ENCODE peak calls at places on chromosome 3, in ten cellular contexts. One of them, this sample, is unnamed.

GRCh38 chr3:36063992-36064391 is 316.3 kb upstream of the STAC start:
- DNase-seq in mesenchymal stem cell: no peak
- DNase-seq in CD8-positive, alpha-beta T cell: no peak
- DNase-seq in uterus: no peak
- DNase-seq in heart left ventricle: no peak
- DNase-seq in SK-N-SH: no peak
- DNase-seq in GM23338: no peak
- DNase-seq in HepG2: no peak
- DNase-seq in A673: no peak
- DNase-seq in PC-9: no peak
- DNase-seq in this sample: no peak

GRCh38 chr3:101824691-101825090 is 24.6 kb upstream of the NFKBIZ start:
- DNase-seq in heart left ventricle: no peak
- DNase-seq in PC-9: no peak
- DNase-seq in uterus: no peak
- DNase-seq in A673: peak; percentile 40
- DNase-seq in HepG2: no peak
- DNase-seq in CD8-positive, alpha-beta T cell: no peak
- DNase-seq in SK-N-SH: no peak
- DNase-seq in GM23338: no peak
- DNase-seq in mesenchymal stem cell: no peak
- DNase-seq in this sample: no peak

GRCh38 chr3:13884851-13885703 is 5.2 kb upstream of the WNT7A start:
- DNase-seq in heart left ventricle: peak; percentile 1
- DNase-seq in HepG2: peak; percentile 36
- DNase-seq in A673: no peak
- DNase-seq in uterus: no peak
- DNase-seq in CD8-positive, alpha-beta T cell: peak; percentile 79
- DNase-seq in mesenchymal stem cell: no peak
- DNase-seq in SK-N-SH: peak; percentile 72
- DNase-seq in GM23338: peak; percentile 81
- DNase-seq in PC-9: peak; percentile 49
- DNase-seq in this sample: no peak

GRCh38 chr3:117512975-117513374 is 803.4 kb downstream of the TUSC7 start:
- DNase-seq in uterus: no peak
- DNase-seq in HepG2: no peak
- DNase-seq in PC-9: no peak
- DNase-seq in SK-N-SH: no peak
- DNase-seq in CD8-positive, alpha-beta T cell: no peak
- DNase-seq in A673: no peak
- DNase-seq in mesenchymal stem cell: no peak
- DNase-seq in heart left ventricle: no peak
- DNase-seq in GM23338: no peak
- DNase-seq in this sample: no peak

GRCh38 chr3:49295489-49296058 is 18.5 kb upstream of the C3orf62 start:
- DNase-seq in heart left ventricle: no peak
- DNase-seq in SK-N-SH: peak; percentile 67
- DNase-seq in PC-9: peak; percentile 36
- DNase-seq in HepG2: peak; percentile 35
- DNase-seq in uterus: peak; percentile 29
- DNase-seq in CD8-positive, alpha-beta T cell: peak; percentile 32
- DNase-seq in mesenchymal stem cell: peak; percentile 51
- DNase-seq in A673: peak; percentile 37
- DNase-seq in GM23338: peak; percentile 60
- DNase-seq in this sample: no peak

GRCh38 chr3:177633671-177634207 is 436.5 kb upstream of the TBL1XR1 start:
- DNase-seq in GM23338: no peak
- DNase-seq in uterus: no peak
- DNase-seq in HepG2: no peak
- DNase-seq in CD8-positive, alpha-beta T cell: no peak
- DNase-seq in SK-N-SH: no peak
- DNase-seq in PC-9: no peak
- DNase-seq in A673: no peak
- DNase-seq in mesenchymal stem cell: peak; percentile 66
- DNase-seq in heart left ventricle: no peak
- DNase-seq in this sample: no peak

GRCh38 chr3:43996379-43997301 is 245.0 kb upstream of the TOPAZ1 start:
- DNase-seq in GM23338: peak; percentile 76
- DNase-seq in HepG2: no peak
- DNase-seq in heart left ventricle: no peak
- DNase-seq in SK-N-SH: no peak
- DNase-seq in PC-9: peak; percentile 65
- DNase-seq in A673: peak; percentile 62
- DNase-seq in CD8-positive, alpha-beta T cell: no peak
- DNase-seq in uterus: no peak
- DNase-seq in mesenchymal stem cell: peak; percentile 20
- DNase-seq in this sample: no peak

GRCh38 chr3:8822141-8822540 is 52.7 kb upstream of the OXTR start:
- DNase-seq in CD8-positive, alpha-beta T cell: no peak
- DNase-seq in A673: no peak
- DNase-seq in PC-9: peak; percentile 40
- DNase-seq in GM23338: no peak
- DNase-seq in HepG2: no peak
- DNase-seq in uterus: no peak
- DNase-seq in heart left ventricle: no peak
- DNase-seq in mesenchymal stem cell: peak; percentile 31
- DNase-seq in SK-N-SH: no peak
- DNase-seq in this sample: no peak

GRCh38 chr3:170233532-170233931 is 11.3 kb downstream of the PRKCI start:
- DNase-seq in heart left ventricle: no peak
- DNase-seq in CD8-positive, alpha-beta T cell: no peak
- DNase-seq in uterus: no peak
- DNase-seq in A673: peak; percentile 15
- DNase-seq in HepG2: peak; percentile 5
- DNase-seq in PC-9: peak; percentile 91
- DNase-seq in SK-N-SH: no peak
- DNase-seq in GM23338: no peak
- DNase-seq in mesenchymal stem cell: peak; percentile 85
- DNase-seq in this sample: no peak

GRCh38 chr3:19934098-19934566 is at the start of gene EFHB:
- DNase-seq in A673: peak; percentile 27
- DNase-seq in PC-9: no peak
- DNase-seq in mesenchymal stem cell: peak; percentile 70
- DNase-seq in CD8-positive, alpha-beta T cell: no peak
- DNase-seq in SK-N-SH: peak; percentile 59
- DNase-seq in heart left ventricle: no peak
- DNase-seq in uterus: no peak
- DNase-seq in HepG2: peak; percentile 39
- DNase-seq in GM23338: peak; percentile 96
- DNase-seq in this sample: no peak

GRCh38 chr3:179720196-179720595 is 67.4 kb downstream of the USP13 start:
- DNase-seq in PC-9: no peak
- DNase-seq in HepG2: no peak
- DNase-seq in mesenchymal stem cell: no peak
- DNase-seq in uterus: no peak
- DNase-seq in GM23338: no peak
- DNase-seq in CD8-positive, alpha-beta T cell: no peak
- DNase-seq in SK-N-SH: no peak
- DNase-seq in heart left ventricle: no peak
- DNase-seq in A673: no peak
- DNase-seq in this sample: no peak

GRCh38 chr3:179179979-179180758 is 32.0 kb downstream of the PIK3CA start:
- DNase-seq in A673: peak; percentile 40
- DNase-seq in CD8-positive, alpha-beta T cell: no peak
- DNase-seq in mesenchymal stem cell: peak; percentile 55
- DNase-seq in SK-N-SH: no peak
- DNase-seq in HepG2: no peak
- DNase-seq in GM23338: no peak
- DNase-seq in uterus: no peak
- DNase-seq in heart left ventricle: no peak
- DNase-seq in PC-9: peak; percentile 58
- DNase-seq in this sample: no peak

GRCh38 chr3:42961633-42962032 is 17.5 kb upstream of the GASK1A start:
- DNase-seq in HepG2: peak; percentile 42
- DNase-seq in SK-N-SH: peak; percentile 65
- DNase-seq in GM23338: peak; percentile 84
- DNase-seq in A673: peak; percentile 35
- DNase-seq in CD8-positive, alpha-beta T cell: peak; percentile 26
- DNase-seq in PC-9: no peak
- DNase-seq in heart left ventricle: peak; percentile 16
- DNase-seq in uterus: peak; percentile 69
- DNase-seq in mesenchymal stem cell: peak; percentile 57
- DNase-seq in this sample: peak; percentile 29

GRCh38 chr3:67127254-67127653 is 129.1 kb downstream of the KBTBD8 start:
- DNase-seq in GM23338: peak; percentile 30
- DNase-seq in SK-N-SH: no peak
- DNase-seq in mesenchymal stem cell: no peak
- DNase-seq in A673: no peak
- DNase-seq in uterus: no peak
- DNase-seq in HepG2: no peak
- DNase-seq in heart left ventricle: no peak
- DNase-seq in PC-9: no peak
- DNase-seq in CD8-positive, alpha-beta T cell: no peak
- DNase-seq in this sample: no peak

GRCh38 chr3:183149915-183150825 is 12.4 kb downstream of the LAMP3 start:
- DNase-seq in A673: peak; percentile 11
- DNase-seq in PC-9: peak; percentile 32
- DNase-seq in GM23338: peak; percentile 12
- DNase-seq in CD8-positive, alpha-beta T cell: no peak
- DNase-seq in uterus: no peak
- DNase-seq in SK-N-SH: no peak
- DNase-seq in HepG2: no peak
- DNase-seq in heart left ventricle: no peak
- DNase-seq in mesenchymal stem cell: no peak
- DNase-seq in this sample: no peak

GRCh38 chr3:59127071-59127470 is 77.2 kb upstream of the CFAP20DC start:
- DNase-seq in CD8-positive, alpha-beta T cell: no peak
- DNase-seq in GM23338: no peak
- DNase-seq in PC-9: no peak
- DNase-seq in A673: peak; percentile 37
- DNase-seq in mesenchymal stem cell: peak; percentile 73
- DNase-seq in SK-N-SH: peak; percentile 21
- DNase-seq in HepG2: no peak
- DNase-seq in uterus: no peak
- DNase-seq in heart left ventricle: no peak
- DNase-seq in this sample: no peak

GRCh38 chr3:137294139-137294538 is 336.4 kb downstream of the IL20RB start:
- DNase-seq in uterus: no peak
- DNase-seq in heart left ventricle: no peak
- DNase-seq in A673: no peak
- DNase-seq in HepG2: no peak
- DNase-seq in GM23338: peak; percentile 12
- DNase-seq in SK-N-SH: no peak
- DNase-seq in CD8-positive, alpha-beta T cell: no peak
- DNase-seq in mesenchymal stem cell: no peak
- DNase-seq in PC-9: no peak
- DNase-seq in this sample: no peak

GRCh38 chr3:66923991-66924390 is 74.1 kb upstream of the KBTBD8 start:
- DNase-seq in SK-N-SH: no peak
- DNase-seq in heart left ventricle: no peak
- DNase-seq in PC-9: no peak
- DNase-seq in CD8-positive, alpha-beta T cell: no peak
- DNase-seq in uterus: no peak
- DNase-seq in HepG2: no peak
- DNase-seq in A673: no peak
- DNase-seq in GM23338: no peak
- DNase-seq in mesenchymal stem cell: no peak
- DNase-seq in this sample: no peak

DNA sequence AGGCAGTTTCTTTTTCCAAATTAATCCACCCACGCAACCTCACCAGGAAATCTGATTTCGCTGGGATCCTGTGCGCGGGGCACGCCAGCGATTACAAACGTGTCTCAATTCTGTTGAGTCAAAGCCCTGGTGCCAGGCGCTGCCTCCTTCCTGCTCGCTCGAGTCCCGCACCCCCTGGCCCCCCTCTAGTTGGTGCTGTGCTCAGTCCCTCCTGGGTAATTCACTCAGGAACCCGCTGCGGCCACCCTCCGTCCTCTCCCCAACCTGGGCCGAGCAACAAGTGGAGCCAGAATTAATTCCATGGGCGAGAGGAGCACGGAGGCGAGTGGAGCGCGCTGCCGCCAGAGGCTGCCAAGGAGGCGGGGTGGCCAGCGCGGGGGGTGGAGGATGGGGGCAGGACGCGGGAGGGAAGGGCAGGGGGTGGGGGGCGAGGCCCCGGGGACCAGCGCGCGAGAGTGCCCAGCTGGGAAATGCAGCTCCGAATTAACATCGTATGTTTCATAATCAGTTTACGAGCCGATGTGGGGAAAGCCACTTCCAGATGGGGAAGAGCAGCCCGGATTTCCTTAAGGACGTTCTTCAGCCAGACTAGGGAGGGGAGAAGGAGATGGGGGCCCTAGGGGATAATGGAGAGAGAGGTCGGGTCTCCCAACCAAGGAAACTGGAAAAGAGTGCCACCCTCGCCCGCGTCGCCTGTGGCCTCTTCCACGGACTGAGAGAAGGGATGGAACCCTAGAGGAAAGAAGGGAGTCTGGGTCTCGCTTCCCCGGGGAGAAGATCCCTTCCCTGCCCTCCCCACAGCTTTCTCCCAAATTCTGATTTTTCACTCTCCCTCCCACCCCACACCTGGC is 5.8 kb downstream of the WNT5A start:
- DNase-seq in heart left ventricle: no peak
- DNase-seq in GM23338: peak; percentile 48
- DNase-seq in SK-N-SH: peak; percentile 83
- DNase-seq in HepG2: no peak
- DNase-seq in PC-9: no peak
- DNase-seq in mesenchymal stem cell: peak; percentile 86
- DNase-seq in A673: peak; percentile 42
- DNase-seq in uterus: peak; percentile 48
- DNase-seq in CD8-positive, alpha-beta T cell: no peak
- DNase-seq in this sample: no peak
- H3K4me3 ChIP-seq in heart left ventricle: no peak overlapping the region
- H3K4me3 ChIP-seq in GM23338: peak overlapping the region; percentile 93
- H3K4me3 ChIP-seq in SK-N-SH: peak overlapping the region; percentile 53
- H3K4me3 ChIP-seq in HepG2: no peak overlapping the region
- H3K4me3 ChIP-seq in PC-9: no peak overlapping the region
- H3K4me3 ChIP-seq in mesenchymal stem cell: peak overlapping the region; percentile 71
- H3K4me3 ChIP-seq in A673: peak overlapping the region; percentile 41
- H3K4me3 ChIP-seq in uterus: peak overlapping the region; percentile 41
- H3K4me3 ChIP-seq in CD8-positive, alpha-beta T cell: no peak overlapping the region
- H3K4me3 ChIP-seq in this sample: peak overlapping the region; percentile 8

GRCh38 chr3:11603628-11604027 is 40.1 kb downstream of the VGLL4 start:
- DNase-seq in uterus: peak; percentile 70
- DNase-seq in SK-N-SH: no peak
- DNase-seq in HepG2: no peak
- DNase-seq in PC-9: no peak
- DNase-seq in A673: no peak
- DNase-seq in mesenchymal stem cell: peak; percentile 96
- DNase-seq in heart left ventricle: peak; percentile 42
- DNase-seq in GM23338: no peak
- DNase-seq in CD8-positive, alpha-beta T cell: no peak
- DNase-seq in this sample: peak; percentile 88
- H3K4me1 ChIP-seq in uterus: peaks cover 38% of the 10 kb centered on the region
- H3K4me1 ChIP-seq in SK-N-SH: peaks cover 53% of the 10 kb centered on the region
- H3K4me1 ChIP-seq in HepG2: peaks cover 29% of the 10 kb centered on the region
- H3K4me1 ChIP-seq in PC-9: peaks cover 32% of the 10 kb centered on the region
- H3K4me1 ChIP-seq in A673: peaks cover 60% of the 10 kb centered on the region
- H3K4me1 ChIP-seq in mesenchymal stem cell: peaks cover 19% of the 10 kb centered on the region
- H3K4me1 ChIP-seq in heart left ventricle: peaks cover 84% of the 10 kb centered on the region
- H3K4me1 ChIP-seq in GM23338: peaks cover 51% of the 10 kb centered on the region
- H3K4me1 ChIP-seq in CD8-positive, alpha-beta T cell: peaks cover 7% of the 10 kb centered on the region
- H3K4me1 ChIP-seq in this sample: peaks cover 68% of the 10 kb centered on the region

GRCh38 chr3:147351301-147351700 is 55.0 kb downstream of the ZIC4 start:
- DNase-seq in GM23338: no peak
- DNase-seq in HepG2: no peak
- DNase-seq in PC-9: no peak
- DNase-seq in uterus: no peak
- DNase-seq in heart left ventricle: no peak
- DNase-seq in A673: no peak
- DNase-seq in CD8-positive, alpha-beta T cell: no peak
- DNase-seq in SK-N-SH: no peak
- DNase-seq in mesenchymal stem cell: no peak
- DNase-seq in this sample: no peak
- H3K27me3 ChIP-seq in GM23338: peaks cover 42% of the 10 kb centered on the region
- H3K27me3 ChIP-seq in HepG2: peaks cover 11% of the 10 kb centered on the region
- H3K27me3 ChIP-seq in PC-9: no peaks in the 10 kb centered on the region
- H3K27me3 ChIP-seq in uterus: peaks cover 5% of the 10 kb centered on the region
- H3K27me3 ChIP-seq in heart left ventricle: peaks cover 27% of the 10 kb centered on the region
- H3K27me3 ChIP-seq in A673: peaks cover 83% of the 10 kb centered on the region
- H3K27me3 ChIP-seq in CD8-positive, alpha-beta T cell: peaks cover 3% of the 10 kb centered on the region
- H3K27me3 ChIP-seq in SK-N-SH: peaks cover 35% of the 10 kb centered on the region
- H3K27me3 ChIP-seq in mesenchymal stem cell: peaks cover 42% of the 10 kb centered on the region
- H3K27me3 ChIP-seq in this sample: no peaks in the 10 kb centered on the region

GRCh38 chr3:53709856-53710674 is 136.2 kb downstream of the CHDH start:
- DNase-seq in PC-9: peak; percentile 51
- DNase-seq in heart left ventricle: peak; percentile 53
- DNase-seq in CD8-positive, alpha-beta T cell: peak; percentile 45
- DNase-seq in HepG2: peak; percentile 50
- DNase-seq in uterus: peak; percentile 69
- DNase-seq in mesenchymal stem cell: peak; percentile 68
- DNase-seq in GM23338: peak; percentile 95
- DNase-seq in A673: peak; percentile 42
- DNase-seq in SK-N-SH: peak; percentile 86
- DNase-seq in this sample: peak; percentile 60
- H3K4me3 ChIP-seq in PC-9: no peak overlapping the region
- H3K4me3 ChIP-seq in heart left ventricle: no peak overlapping the region
- H3K4me3 ChIP-seq in CD8-positive, alpha-beta T cell: no peak overlapping the region
- H3K4me3 ChIP-seq in HepG2: no peak overlapping the region
- H3K4me3 ChIP-seq in uterus: no peak overlapping the region
- H3K4me3 ChIP-seq in mesenchymal stem cell: no peak overlapping the region
- H3K4me3 ChIP-seq in GM23338: no peak overlapping the region
- H3K4me3 ChIP-seq in A673: no peak overlapping the region
- H3K4me3 ChIP-seq in SK-N-SH: no peak overlapping the region
- H3K4me3 ChIP-seq in this sample: no peak overlapping the region